ENCODE peak calls at places on chromosomes 16 and 17, in ten cellular contexts. One of them, this sample, is unnamed.

GRCh38 chr16:2074071-2074470 is 26.3 kb downstream of the TSC2 start:
- DNase-seq in skeletal muscle cell: no peak
- DNase-seq in EL: no peak
- DNase-seq in left ventricle myocardium inferior: no peak
- DNase-seq in pancreas: no peak
- DNase-seq in activated T-cell treated with anti-CD3 and anti-CD28 coated beads, Interleukin-2, amount 50 U/mL, for 1 hour: no peak
- DNase-seq in esophagus squamous epithelium: no peak
- DNase-seq in A673: no peak
- DNase-seq in CD8-positive, alpha-beta T cell: no peak
- DNase-seq in bronchial epithelial cell: no peak
- DNase-seq in this sample: no peak

GRCh38 chr17:81398855-81399451 is 3.7 kb downstream of the BAHCC1 start:
- DNase-seq in skeletal muscle cell: no peak
- DNase-seq in EL: peak
- DNase-seq in left ventricle myocardium inferior: no peak
- DNase-seq in pancreas: no peak
- DNase-seq in activated T-cell treated with anti-CD3 and anti-CD28 coated beads, Interleukin-2, amount 50 U/mL, for 1 hour: no peak
- DNase-seq in esophagus squamous epithelium: no peak
- DNase-seq in A673: peak
- DNase-seq in CD8-positive, alpha-beta T cell: no peak
- DNase-seq in bronchial epithelial cell: no peak
- DNase-seq in this sample: no peak

GRCh38 chr17:53912117-53912516 is 89.4 kb downstream of the KIF2B start:
- DNase-seq in skeletal muscle cell: no peak
- DNase-seq in EL: no peak
- DNase-seq in left ventricle myocardium inferior: no peak
- DNase-seq in pancreas: no peak
- DNase-seq in activated T-cell treated with anti-CD3 and anti-CD28 coated beads, Interleukin-2, amount 50 U/mL, for 1 hour: no peak
- DNase-seq in esophagus squamous epithelium: no peak
- DNase-seq in A673: no peak
- DNase-seq in CD8-positive, alpha-beta T cell: no peak
- DNase-seq in bronchial epithelial cell: no peak
- DNase-seq in this sample: no peak

GRCh38 chr17:76014100-76014924 is 12.8 kb downstream of the EVPL start:
- DNase-seq in skeletal muscle cell: no peak
- DNase-seq in EL: peak
- DNase-seq in left ventricle myocardium inferior: peak
- DNase-seq in pancreas: peak
- DNase-seq in activated T-cell treated with anti-CD3 and anti-CD28 coated beads, Interleukin-2, amount 50 U/mL, for 1 hour: peak
- DNase-seq in esophagus squamous epithelium: no peak
- DNase-seq in A673: peak
- DNase-seq in CD8-positive, alpha-beta T cell: peak
- DNase-seq in bronchial epithelial cell: peak
- DNase-seq in this sample: peak

GRCh38 chr16:49523435-49524159 is 150.0 kb downstream of the C16orf78 start:
- DNase-seq in skeletal muscle cell: no peak
- DNase-seq in EL: no peak
- DNase-seq in left ventricle myocardium inferior: no peak
- DNase-seq in pancreas: no peak
- DNase-seq in activated T-cell treated with anti-CD3 and anti-CD28 coated beads, Interleukin-2, amount 50 U/mL, for 1 hour: no peak
- DNase-seq in esophagus squamous epithelium: no peak
- DNase-seq in A673: no peak
- DNase-seq in CD8-positive, alpha-beta T cell: no peak
- DNase-seq in bronchial epithelial cell: no peak
- DNase-seq in this sample: no peak

GRCh38 chr16:31699601-31700000 is 171.9 kb downstream of the AHSP start:
- DNase-seq in skeletal muscle cell: no peak
- DNase-seq in EL: no peak
- DNase-seq in left ventricle myocardium inferior: no peak
- DNase-seq in pancreas: no peak
- DNase-seq in activated T-cell treated with anti-CD3 and anti-CD28 coated beads, Interleukin-2, amount 50 U/mL, for 1 hour: no peak
- DNase-seq in esophagus squamous epithelium: no peak
- DNase-seq in A673: no peak
- DNase-seq in CD8-positive, alpha-beta T cell: no peak
- DNase-seq in bronchial epithelial cell: no peak
- DNase-seq in this sample: no peak

GRCh38 chr16:27549857-27550581 is at the start of the genes GTF3C1 and KATNIP:
- DNase-seq in skeletal muscle cell: peak
- DNase-seq in EL: peak
- DNase-seq in left ventricle myocardium inferior: peak
- DNase-seq in pancreas: peak
- DNase-seq in activated T-cell treated with anti-CD3 and anti-CD28 coated beads, Interleukin-2, amount 50 U/mL, for 1 hour: peak
- DNase-seq in esophagus squamous epithelium: peak
- DNase-seq in A673: peak
- DNase-seq in CD8-positive, alpha-beta T cell: peak
- DNase-seq in bronchial epithelial cell: peak
- DNase-seq in this sample: peak

GRCh38 chr16:55471448-55472097 is 7.4 kb upstream of the MMP2 start:
- DNase-seq in skeletal muscle cell: peak
- DNase-seq in EL: peak
- DNase-seq in left ventricle myocardium inferior: no peak
- DNase-seq in pancreas: no peak
- DNase-seq in activated T-cell treated with anti-CD3 and anti-CD28 coated beads, Interleukin-2, amount 50 U/mL, for 1 hour: no peak
- DNase-seq in esophagus squamous epithelium: no peak
- DNase-seq in A673: peak
- DNase-seq in CD8-positive, alpha-beta T cell: no peak
- DNase-seq in bronchial epithelial cell: peak
- DNase-seq in this sample: no peak

GRCh38 chr17:40694584-40694983 is 9.0 kb downstream of the KRT24 start:
- DNase-seq in skeletal muscle cell: no peak
- DNase-seq in EL: no peak
- DNase-seq in left ventricle myocardium inferior: no peak
- DNase-seq in pancreas: no peak
- DNase-seq in activated T-cell treated with anti-CD3 and anti-CD28 coated beads, Interleukin-2, amount 50 U/mL, for 1 hour: no peak
- DNase-seq in esophagus squamous epithelium: no peak
- DNase-seq in A673: no peak
- DNase-seq in CD8-positive, alpha-beta T cell: no peak
- DNase-seq in bronchial epithelial cell: no peak
- DNase-seq in this sample: no peak

GRCh38 chr17:8420041-8420934 is 15.4 kb upstream of the NDEL1 start:
- DNase-seq in skeletal muscle cell: no peak
- DNase-seq in EL: peak
- DNase-seq in left ventricle myocardium inferior: peak
- DNase-seq in pancreas: peak
- DNase-seq in activated T-cell treated with anti-CD3 and anti-CD28 coated beads, Interleukin-2, amount 50 U/mL, for 1 hour: no peak
- DNase-seq in esophagus squamous epithelium: no peak
- DNase-seq in A673: no peak
- DNase-seq in CD8-positive, alpha-beta T cell: no peak
- DNase-seq in bronchial epithelial cell: peak
- DNase-seq in this sample: peak

GRCh38 chr16:86664518-86665318 is 86.4 kb downstream of the FOXL1 start:
- DNase-seq in skeletal muscle cell: peak
- DNase-seq in EL: peak
- DNase-seq in left ventricle myocardium inferior: no peak
- DNase-seq in pancreas: no peak
- DNase-seq in activated T-cell treated with anti-CD3 and anti-CD28 coated beads, Interleukin-2, amount 50 U/mL, for 1 hour: no peak
- DNase-seq in esophagus squamous epithelium: no peak
- DNase-seq in A673: no peak
- DNase-seq in CD8-positive, alpha-beta T cell: no peak
- DNase-seq in bronchial epithelial cell: peak
- DNase-seq in this sample: no peak

GRCh38 chr17:17824780-17825614 is 11.8 kb downstream of the SREBF1 start:
- DNase-seq in skeletal muscle cell: no peak
- DNase-seq in EL: no peak
- DNase-seq in left ventricle myocardium inferior: no peak
- DNase-seq in pancreas: no peak
- DNase-seq in activated T-cell treated with anti-CD3 and anti-CD28 coated beads, Interleukin-2, amount 50 U/mL, for 1 hour: no peak
- DNase-seq in esophagus squamous epithelium: no peak
- DNase-seq in A673: no peak
- DNase-seq in CD8-positive, alpha-beta T cell: no peak
- DNase-seq in bronchial epithelial cell: no peak
- DNase-seq in this sample: peak

GRCh38 chr17:8651013-8651412 is 20.5 kb upstream of the MYH10 start:
- DNase-seq in skeletal muscle cell: no peak
- DNase-seq in EL: no peak
- DNase-seq in left ventricle myocardium inferior: no peak
- DNase-seq in pancreas: no peak
- DNase-seq in activated T-cell treated with anti-CD3 and anti-CD28 coated beads, Interleukin-2, amount 50 U/mL, for 1 hour: no peak
- DNase-seq in esophagus squamous epithelium: no peak
- DNase-seq in A673: no peak
- DNase-seq in CD8-positive, alpha-beta T cell: no peak
- DNase-seq in bronchial epithelial cell: no peak
- DNase-seq in this sample: no peak

GRCh38 chr17:50830994-50831393 is 4.4 kb upstream of the WFIKKN2 start:
- DNase-seq in skeletal muscle cell: no peak
- DNase-seq in EL: no peak
- DNase-seq in left ventricle myocardium inferior: no peak
- DNase-seq in pancreas: no peak
- DNase-seq in activated T-cell treated with anti-CD3 and anti-CD28 coated beads, Interleukin-2, amount 50 U/mL, for 1 hour: no peak
- DNase-seq in esophagus squamous epithelium: no peak
- DNase-seq in A673: no peak
- DNase-seq in CD8-positive, alpha-beta T cell: no peak
- DNase-seq in bronchial epithelial cell: no peak
- DNase-seq in this sample: peak

GRCh38 chr17:48995871-48996695 is 1.1 kb upstream of the IGF2BP1 start:
- DNase-seq in skeletal muscle cell: no peak
- DNase-seq in EL: peak
- DNase-seq in left ventricle myocardium inferior: no peak
- DNase-seq in pancreas: no peak
- DNase-seq in activated T-cell treated with anti-CD3 and anti-CD28 coated beads, Interleukin-2, amount 50 U/mL, for 1 hour: peak
- DNase-seq in esophagus squamous epithelium: no peak
- DNase-seq in A673: peak
- DNase-seq in CD8-positive, alpha-beta T cell: no peak
- DNase-seq in bronchial epithelial cell: no peak
- DNase-seq in this sample: peak

GRCh38 chr16:12170103-12171025 is 193.8 kb downstream of the SNX29 start:
- DNase-seq in skeletal muscle cell: no peak
- DNase-seq in EL: no peak
- DNase-seq in left ventricle myocardium inferior: no peak
- DNase-seq in pancreas: peak
- DNase-seq in activated T-cell treated with anti-CD3 and anti-CD28 coated beads, Interleukin-2, amount 50 U/mL, for 1 hour: no peak
- DNase-seq in esophagus squamous epithelium: no peak
- DNase-seq in A673: no peak
- DNase-seq in CD8-positive, alpha-beta T cell: no peak
- DNase-seq in bronchial epithelial cell: no peak
- DNase-seq in this sample: no peak

GRCh38 chr17:38667099-38667786 is 7.5 kb downstream of the EPOP start:
- DNase-seq in skeletal muscle cell: peak
- DNase-seq in EL: peak
- DNase-seq in left ventricle myocardium inferior: peak
- DNase-seq in pancreas: peak
- DNase-seq in activated T-cell treated with anti-CD3 and anti-CD28 coated beads, Interleukin-2, amount 50 U/mL, for 1 hour: peak
- DNase-seq in esophagus squamous epithelium: no peak
- DNase-seq in A673: peak
- DNase-seq in CD8-positive, alpha-beta T cell: no peak
- DNase-seq in bronchial epithelial cell: peak
- DNase-seq in this sample: peak

GRCh38 chr17:30093463-30094147 is 23.0 kb upstream of the NSRP1 start:
- DNase-seq in skeletal muscle cell: no peak
- DNase-seq in EL: peak
- DNase-seq in left ventricle myocardium inferior: no peak
- DNase-seq in pancreas: no peak
- DNase-seq in activated T-cell treated with anti-CD3 and anti-CD28 coated beads, Interleukin-2, amount 50 U/mL, for 1 hour: peak
- DNase-seq in esophagus squamous epithelium: no peak
- DNase-seq in A673: peak
- DNase-seq in CD8-positive, alpha-beta T cell: no peak
- DNase-seq in bronchial epithelial cell: peak
- DNase-seq in this sample: peak

GRCh38 chr17:33942414-33942813 is 312.7 kb upstream of the CCL2 start:
- DNase-seq in skeletal muscle cell: no peak
- DNase-seq in EL: no peak
- DNase-seq in left ventricle myocardium inferior: no peak
- DNase-seq in pancreas: no peak
- DNase-seq in activated T-cell treated with anti-CD3 and anti-CD28 coated beads, Interleukin-2, amount 50 U/mL, for 1 hour: no peak
- DNase-seq in esophagus squamous epithelium: no peak
- DNase-seq in A673: no peak
- DNase-seq in CD8-positive, alpha-beta T cell: no peak
- DNase-seq in bronchial epithelial cell: no peak
- DNase-seq in this sample: no peak

GRCh38 chr16:22291860-22292692 is 5.1 kb upstream of the POLR3E start:
- DNase-seq in skeletal muscle cell: no peak
- DNase-seq in EL: no peak
- DNase-seq in left ventricle myocardium inferior: no peak
- DNase-seq in pancreas: no peak
- DNase-seq in activated T-cell treated with anti-CD3 and anti-CD28 coated beads, Interleukin-2, amount 50 U/mL, for 1 hour: no peak
- DNase-seq in esophagus squamous epithelium: no peak
- DNase-seq in A673: no peak
- DNase-seq in CD8-positive, alpha-beta T cell: no peak
- DNase-seq in bronchial epithelial cell: no peak
- DNase-seq in this sample: no peak

GRCh38 chr17:63279498-63280230 is 166.4 kb downstream of the CYB561 start:
- DNase-seq in skeletal muscle cell: peak
- DNase-seq in EL: peak
- DNase-seq in left ventricle myocardium inferior: no peak
- DNase-seq in pancreas: no peak
- DNase-seq in activated T-cell treated with anti-CD3 and anti-CD28 coated beads, Interleukin-2, amount 50 U/mL, for 1 hour: no peak
- DNase-seq in esophagus squamous epithelium: no peak
- DNase-seq in A673: no peak
- DNase-seq in CD8-positive, alpha-beta T cell: no peak
- DNase-seq in bronchial epithelial cell: peak
- DNase-seq in this sample: no peak

GRCh38 chr16:84041421-84041820 is 1.2 kb downstream of the SLC38A8 start:
- DNase-seq in skeletal muscle cell: no peak
- DNase-seq in EL: no peak
- DNase-seq in left ventricle myocardium inferior: no peak
- DNase-seq in pancreas: no peak
- DNase-seq in activated T-cell treated with anti-CD3 and anti-CD28 coated beads, Interleukin-2, amount 50 U/mL, for 1 hour: no peak
- DNase-seq in esophagus squamous epithelium: no peak
- DNase-seq in A673: no peak
- DNase-seq in CD8-positive, alpha-beta T cell: no peak
- DNase-seq in bronchial epithelial cell: no peak
- DNase-seq in this sample: no peak